ENCODE peak calls at places on chromosome 1, in six cellular contexts. T, B, W, R, K and P are unnamed samples.

GRCh38 chr1:81998165-81998564 is 197.4 kb downstream of the ADGRL2 start:
- DNase-seq in B (no peak), R (no peak), W (no peak), K (no peak), T (no peak), P (no peak)

GRCh38 chr1:233656032-233656620 is 42.2 kb downstream of the KCNK1 start:
- DNase-seq in B (no peak), R (no peak), W (no peak), K (no peak), T (no peak), P (no peak)

GRCh38 chr1:182643699-182644098 is 39.5 kb upstream of the RGS16 start:
- DNase-seq in W (no peak), R (no peak), T (no peak), K (no peak), B (no peak), P (no peak)

GRCh38 chr1:183774938-183775337 is 30.0 kb upstream of the RGL1 start:
- DNase-seq in W (no peak), R (no peak), K (no peak), B (no peak), T (no peak), P (no peak)

GRCh38 chr1:207691814-207692213 is 46.9 kb downstream of the CR1L start:
- DNase-seq in B (no peak), K (no peak), R (no peak), T (no peak), W (no peak), P (no peak)

GRCh38 chr1:230224101-230224927 is 157.3 kb downstream of the GALNT2 start:
- DNase-seq in K (no peak), B (no peak), W (no peak), T (no peak), R (no peak), P (no peak)

GRCh38 chr1:182032251-182032650 is 29.3 kb downstream of the ZNF648 start:
- DNase-seq in B (no peak), R (no peak), T (no peak), W (no peak), K (no peak), P (no peak)

GRCh38 chr1:156740307-156740678 is 595 bp downstream of the MRPL24 start:
- DNase-seq in R (no peak), T (no peak), W (no peak), K (no peak), B (no peak), P (no peak)

GRCh38 chr1:241457421-241457820 is 62.1 kb downstream of the FH start:
- DNase-seq in B (no peak), R (no peak), K (no peak), T (no peak), W (no peak), P (no peak)

GRCh38 chr1:172818841-172819527 is 160.1 kb downstream of the FASLG start:
- DNase-seq in W (peak), T (no peak), B (no peak), K (no peak), R (peak), P (no peak)

GRCh38 chr1:114103992-114104391 is 49.7 kb downstream of the SYT6 start:
- DNase-seq in K (no peak), R (no peak), W (peak), T (no peak), B (no peak), P (no peak)

DNA sequence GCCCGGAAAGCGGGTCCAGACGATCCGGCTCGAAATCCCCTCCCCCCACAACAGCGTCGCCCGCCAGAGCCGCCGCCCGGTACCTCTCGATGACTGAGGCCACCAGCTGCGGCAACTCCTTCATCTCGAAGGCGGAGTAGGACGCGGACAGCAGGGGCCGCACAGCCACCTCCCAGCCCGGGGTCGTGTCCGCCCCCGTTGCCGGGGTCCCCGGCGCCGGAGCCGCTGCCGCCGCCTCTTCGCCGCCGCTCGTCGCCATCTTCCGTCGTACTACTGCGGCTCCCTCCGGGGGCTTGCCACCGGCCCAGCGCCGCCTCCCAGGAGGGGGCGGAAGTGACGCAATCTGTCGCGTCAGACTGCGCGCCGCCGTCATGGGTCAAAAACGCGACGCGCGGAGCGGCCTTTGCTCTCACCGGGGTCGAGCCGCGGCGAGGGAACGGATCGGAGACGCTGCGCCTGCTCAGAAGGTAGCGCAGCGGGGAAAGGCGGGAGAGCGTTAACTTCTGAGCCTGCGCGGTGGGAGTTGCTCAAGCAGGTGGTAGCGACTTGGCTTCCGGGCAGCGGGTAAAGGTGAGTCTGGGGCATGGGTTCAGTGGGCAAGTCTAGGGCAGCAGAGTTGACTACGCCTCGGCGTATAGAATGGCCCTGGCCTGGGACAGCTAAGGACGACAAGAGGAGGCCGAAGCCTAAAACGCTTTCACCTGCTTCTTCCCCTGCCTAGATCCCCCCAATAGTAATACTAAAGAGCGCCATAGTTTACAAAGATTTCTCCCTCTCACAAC is at the start of gene UBR4:
- DNase-seq in W (peak), R (peak), B (peak), T (peak), K (peak), P (peak)
- TF ChIP-seq CTCF in W (no peak), R (no peak), B (peak), T (no peak), K (no peak), P (no peak)

DNA sequence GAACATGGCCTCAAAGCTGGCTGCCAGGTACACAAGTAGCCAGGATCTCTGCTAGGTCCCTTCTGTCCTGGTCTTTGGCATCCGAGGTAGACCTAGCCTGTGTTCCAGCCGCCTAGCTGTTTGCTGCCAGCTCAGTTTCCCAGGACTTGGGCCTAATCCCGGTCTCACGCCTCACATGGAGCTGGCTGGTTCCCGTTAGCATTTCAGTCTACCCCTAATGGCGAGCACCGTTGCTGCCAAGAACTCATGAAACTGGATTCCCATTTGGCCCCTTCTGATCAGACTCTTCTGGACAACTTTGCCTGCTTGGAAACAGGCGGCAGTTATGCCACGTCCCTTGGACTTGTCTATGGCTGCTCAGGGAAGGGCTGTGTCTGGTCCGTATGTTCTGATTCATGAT is 26.2 kb upstream of the HHAT start:
- DNase-seq in R (no peak), W (no peak), B (no peak), T (no peak), K (no peak), P (no peak)
- TF ChIP-seq MYC in R (no peak), W (no peak), B (no peak), T (no peak), K (no peak), P (no peak)

GRCh38 chr1:6627031-6627430 is 2.4 kb downstream of the THAP3 start:
- DNase-seq in K (no peak), W (no peak), T (no peak), R (no peak), B (no peak), P (no peak)

GRCh38 chr1:6622396-6623152 is 2.1 kb upstream of the THAP3 start:
- DNase-seq in W (no peak), R (no peak), T (no peak), K (no peak), B (no peak), P (no peak)

GRCh38 chr1:6625579-6626149 is 996 bp downstream of the THAP3 start:
- DNase-seq in T (peak), K (no peak), B (no peak), W (peak), R (no peak), P (peak)

GRCh38 chr1:6623269-6623965 is 1.3 kb upstream of the THAP3 start:
- DNase-seq in W (no peak), T (no peak), B (no peak), K (no peak), R (no peak), P (no peak)

DNA sequence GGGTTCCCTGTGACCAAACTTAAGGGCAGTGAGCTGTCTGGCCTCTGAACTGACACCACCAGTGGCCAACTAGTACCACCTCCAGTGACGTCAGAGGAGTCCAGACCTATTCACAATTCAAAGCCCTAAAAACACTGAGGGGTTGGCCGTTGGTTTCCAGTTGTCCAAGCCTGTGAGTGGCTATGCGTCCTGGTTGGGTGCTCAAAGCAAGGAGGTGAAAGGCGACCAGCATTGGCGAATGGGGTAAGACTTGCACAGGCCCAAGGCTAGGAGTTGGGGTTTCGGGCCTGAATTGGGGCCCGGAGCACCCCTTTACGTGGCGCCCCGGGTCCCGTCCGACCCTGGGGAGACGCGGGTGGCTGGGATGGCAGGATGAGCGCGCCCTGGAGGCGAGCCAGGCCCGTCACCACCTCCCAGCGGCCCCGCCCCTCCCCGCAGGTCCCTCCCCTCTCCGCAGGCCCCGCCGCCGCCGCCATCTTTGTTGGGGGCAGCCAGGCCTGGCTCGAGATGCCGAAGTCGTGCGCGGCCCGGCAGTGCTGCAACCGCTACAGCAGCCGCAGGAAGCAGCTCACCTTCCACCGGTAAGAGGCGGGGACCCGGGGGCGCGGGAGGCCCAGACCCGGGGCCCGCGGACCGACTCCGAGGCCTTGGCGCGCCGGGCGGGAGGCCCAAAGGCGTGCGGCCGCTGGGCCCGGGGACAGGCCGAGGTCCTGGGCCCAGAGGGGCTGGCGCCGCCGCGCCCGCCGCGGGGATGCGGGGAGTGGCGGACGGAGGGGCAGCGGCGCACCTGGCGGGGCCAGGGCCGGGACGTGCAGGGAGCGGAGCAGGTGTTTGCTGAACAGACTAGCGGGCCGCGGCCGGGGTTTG is at the start of gene THAP3:
- DNase-seq in R (peak), T (peak), W (peak), K (peak), B (peak), P (peak)
- TF ChIP-seq CTCF in R (no peak), T (no peak), W (no peak), K (peak), B (peak), P (no peak)

DNA sequence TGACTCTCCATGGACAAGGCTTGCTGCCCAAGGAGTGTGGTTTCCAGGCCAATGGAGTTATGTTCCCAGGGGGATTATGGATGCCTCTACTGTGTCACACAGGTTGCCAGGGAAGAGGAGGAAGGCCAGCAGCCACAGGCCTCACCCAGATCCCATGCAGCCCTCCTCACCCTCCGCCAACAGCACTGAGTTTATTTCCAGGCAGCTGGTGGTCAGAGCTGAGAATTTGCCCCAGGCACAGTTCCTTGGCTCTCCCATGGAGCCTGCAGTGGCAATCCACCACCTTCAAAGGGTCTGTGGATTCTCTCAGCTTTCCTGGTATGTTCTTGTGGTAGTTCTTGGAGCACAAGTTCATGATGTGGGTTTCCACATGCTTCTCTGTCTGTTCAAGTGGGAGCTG is 79.2 kb downstream of the NTNG1 start:
- DNase-seq in R (no peak), B (no peak), K (no peak), T (no peak), W (no peak), P (no peak)
- TF ChIP-seq MYC in R (no peak), B (no peak), K (no peak), T (no peak), W (no peak), P (no peak)

GRCh38 chr1:228391411-228392020 is 15.1 kb downstream of the TRIM11 start:
- DNase-seq in B (no peak), K (no peak), W (no peak), R (no peak), T (no peak), P (no peak)
- TF ChIP-seq CTCF in B (no peak), K (no peak), W (no peak), R (no peak), T (no peak), P (no peak)

GRCh38 chr1:162305969-162306368 is 70.7 kb downstream of the SPATA46 start:
- DNase-seq in B (no peak), K (peak), R (no peak), W (no peak), T (peak), P (peak)
- TF ChIP-seq MYC in B (no peak), K (no peak), R (no peak), W (no peak), T (no peak), P (no peak)

GRCh38 chr1:1915911-1916835 is 1.1 kb downstream of the CALML6 start:
- DNase-seq in W (no peak), T (no peak), K (no peak), R (no peak), B (no peak), P (no peak)
- TF ChIP-seq CTCF in W (no peak), T (no peak), K (no peak), R (no peak), B (no peak), P (no peak)

DNA sequence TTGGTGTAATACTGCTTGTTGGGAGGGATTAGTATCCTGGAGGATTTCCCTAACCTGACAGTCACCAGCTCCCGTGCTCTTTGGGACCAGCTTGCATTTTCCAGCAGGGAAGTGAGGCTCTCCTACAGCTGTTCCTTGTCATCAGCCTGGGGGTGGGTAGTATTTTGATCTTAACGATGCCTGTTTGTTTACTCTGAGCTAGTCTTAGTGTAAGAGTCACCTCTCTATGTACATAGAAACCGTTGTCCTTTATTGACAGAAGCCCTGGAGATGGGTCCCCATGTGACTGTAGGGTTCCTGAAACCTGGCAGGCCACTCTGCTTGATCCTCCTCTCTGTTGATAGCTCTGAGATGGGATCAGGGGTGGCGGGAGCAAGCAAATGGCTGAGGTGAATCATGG is 58.0 kb downstream of the ACP6 start:
- DNase-seq in W (no peak), T (no peak), B (no peak), K (peak), R (no peak), P (peak)
- TF ChIP-seq MYC in W (no peak), T (no peak), B (no peak), K (no peak), R (no peak), P (no peak)

DNA sequence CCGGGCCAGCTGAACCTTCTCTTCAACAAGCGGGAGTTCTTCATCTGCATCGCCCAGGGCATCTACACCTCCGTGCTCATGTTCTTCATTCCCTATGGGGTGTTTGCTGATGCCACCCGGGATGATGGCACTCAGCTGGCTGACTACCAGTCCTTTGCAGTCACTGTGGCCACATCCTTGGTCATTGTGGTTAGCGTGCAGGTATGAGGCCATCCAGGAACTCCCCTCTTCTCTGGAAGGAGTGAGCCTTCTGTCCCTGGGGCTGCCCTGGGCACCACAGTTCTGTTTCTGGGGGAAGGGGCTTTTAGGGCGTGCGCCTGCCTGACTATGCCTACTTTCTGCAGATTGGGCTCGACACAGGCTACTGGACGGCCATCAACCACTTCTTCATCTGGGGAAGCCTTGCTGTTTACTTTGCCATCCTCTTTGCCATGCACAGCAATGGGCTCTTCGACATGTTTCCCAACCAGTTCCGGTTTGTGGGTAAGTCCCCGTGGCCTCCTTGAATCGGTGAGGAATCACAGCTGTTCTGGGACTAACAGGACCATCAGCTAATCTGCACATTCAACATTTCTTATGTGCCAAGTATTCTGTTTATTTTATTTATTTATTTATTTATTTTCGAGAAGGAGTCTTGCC is 21.1 kb downstream of the ATP8B2 start:
- DNase-seq in T (no peak), R (no peak), B (no peak), K (no peak), W (peak), P (no peak)
- TF ChIP-seq CTCF in T (no peak), R (no peak), B (no peak), K (no peak), W (no peak), P (no peak)